ENCODE peak calls at places on chromosomes 13 and 19, in eight cellular contexts. F is upper lobe of right lung, I is right lobe of liver, H is ovary, G is GM06990, E is fibroblast of villous mesenchyme, P is foreskin fibroblast, B is GM12865. Q is an unnamed sample.

GRCh38 chr13:43232866-43233265 is 209.5 kb downstream of the DNAJC15 start:
- DNase-seq in G (no peak), I (no peak), P (peak), H (no peak), B (no peak), F (no peak), E (peak), Q (no peak)

GRCh38 chr19:6108721-6109633 is 1.3 kb downstream of the RFX2 start:
- DNase-seq in F (peak), G (peak), B (peak), P (peak), E (peak), H (peak), I (peak), Q (peak)

GRCh38 chr13:46846736-46847135 is 49.8 kb upstream of the ESD start:
- DNase-seq in G (no peak), P (no peak), E (no peak), I (no peak), B (no peak), F (no peak), H (no peak), Q (no peak)

GRCh38 chr13:77857810-77858209 is 60.8 kb downstream of the EDNRB start:
- DNase-seq in H (no peak), E (peak), F (no peak), B (no peak), P (no peak), G (no peak), I (no peak), Q (no peak)

GRCh38 chr19:33622809-33623511 is 1.2 kb downstream of the CHST8 start:
- DNase-seq in I (no peak), P (no peak), G (no peak), E (no peak), F (no peak), H (no peak), B (no peak), Q (no peak)

GRCh38 chr19:17915940-17916593 is 16.7 kb upstream of the CCDC124 start:
- DNase-seq in B (no peak), I (no peak), P (no peak), H (no peak), F (no peak), E (no peak), G (no peak), Q (peak)

GRCh38 chr13:35260316-35260715 is 216.2 kb downstream of the MAB21L1 start:
- DNase-seq in I (no peak), F (no peak), H (no peak), G (no peak), P (no peak), E (no peak), B (no peak), Q (no peak)

GRCh38 chr19:42316223-42317211 is 3.4 kb downstream of the TMEM145 start:
- DNase-seq in P (no peak), E (no peak), I (no peak), H (no peak), G (no peak), F (peak), B (peak), Q (peak)

GRCh38 chr19:50178320-50178719 is 15.2 kb upstream of the IZUMO2 start:
- DNase-seq in G (peak), E (no peak), I (no peak), B (peak), P (no peak), H (no peak), F (no peak), Q (no peak)

DNA sequence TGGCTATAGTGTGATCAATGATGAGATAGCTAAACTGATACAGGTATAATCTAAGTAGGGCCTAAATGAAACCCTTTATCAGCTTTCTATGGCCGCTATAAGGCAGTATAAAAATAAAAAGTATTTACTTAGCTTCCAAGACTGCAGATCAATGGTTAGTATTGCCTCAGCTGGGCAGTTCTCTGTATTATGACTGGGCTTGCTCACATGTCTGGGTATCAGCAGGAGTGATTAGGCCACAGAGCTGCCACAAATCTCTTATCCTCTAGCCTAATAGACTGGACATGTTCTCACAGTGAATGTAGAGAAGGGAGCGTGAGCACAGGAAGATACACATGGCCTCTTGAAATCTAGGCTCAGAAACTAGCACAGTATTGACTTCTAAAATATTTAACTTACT is 156.1 kb upstream of the SPRY2 start:
- DNase-seq in H (no peak), E (no peak), F (no peak), P (no peak), I (no peak), B (no peak), G (no peak), Q (no peak)
- TF ChIP-seq CTCF in H (no peak), E (no peak), F (no peak), P (no peak), I (no peak), B (no peak), G (no peak), Q (no peak)

GRCh38 chr19:9323557-9323918 is 441 bp upstream of the ZNF559 start:
- DNase-seq in F (peak), B (peak), G (no peak), P (peak), H (peak), I (peak), E (peak), Q (peak)

GRCh38 chr19:9324584-9324962 is 594 bp downstream of the ZNF559 start:
- DNase-seq in I (no peak), B (no peak), E (no peak), P (no peak), H (no peak), F (no peak), G (peak), Q (no peak)

GRCh38 chr19:9329999-9330398 is 6.0 kb downstream of the ZNF559 start:
- DNase-seq in P (no peak), H (no peak), I (no peak), G (no peak), E (no peak), F (no peak), B (no peak), Q (no peak)

GRCh38 chr19:9321338-9321737 is 2.6 kb upstream of the ZNF559 start:
- DNase-seq in H (no peak), I (no peak), G (no peak), B (no peak), F (no peak), E (no peak), P (no peak), Q (no peak)

GRCh38 chr19:9323919-9324583 is at the start of gene ZNF559:
- DNase-seq in P (peak), B (peak), I (peak), G (peak), H (peak), F (peak), E (peak), Q (peak)
- TF ChIP-seq CTCF in P (peak), B (peak), I (no peak), G (peak), H (no peak), F (peak), E (peak), Q (no peak)

GRCh38 chr13:24672141-24673132 is 7.8 kb upstream of the ATP12A start:
- DNase-seq in P (no peak), H (no peak), G (no peak), B (no peak), F (no peak), I (peak), E (no peak), Q (no peak)

GRCh38 chr13:24671367-24672117 is 8.7 kb upstream of the ATP12A start:
- DNase-seq in I (peak), G (no peak), B (peak), H (no peak), F (no peak), E (peak), P (peak), Q (peak)

GRCh38 chr13:24668955-24669354 is 11.3 kb upstream of the ATP12A start:
- DNase-seq in I (peak), G (no peak), H (no peak), E (no peak), P (no peak), F (no peak), B (no peak), Q (peak)

GRCh38 chr13:24670174-24670573 is 10.0 kb upstream of the ATP12A start:
- DNase-seq in F (no peak), G (no peak), H (no peak), B (no peak), E (no peak), P (no peak), I (peak), Q (no peak)

DNA sequence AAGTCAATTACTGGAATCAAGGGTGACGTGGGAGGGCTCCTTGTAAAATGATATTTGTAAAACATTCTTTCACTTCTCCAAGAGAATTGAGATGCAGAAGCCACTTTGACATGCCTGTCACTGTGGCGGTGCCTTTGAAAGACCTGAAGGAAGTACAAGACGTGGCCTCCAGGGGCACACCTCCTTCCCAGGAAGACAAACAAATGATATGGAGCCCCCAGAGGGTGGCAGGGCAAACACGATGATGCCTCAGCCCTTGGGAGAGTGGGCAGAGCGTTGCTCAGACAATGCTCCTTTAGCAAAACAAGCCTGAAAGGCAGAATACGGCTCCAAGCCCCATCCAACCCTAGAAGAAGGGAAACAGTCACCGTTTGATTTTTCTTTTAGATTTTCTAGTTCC is 9.3 kb upstream of the ATP12A start:
- DNase-seq in F (no peak), P (no peak), I (peak), E (no peak), G (no peak), B (peak), H (no peak), Q (peak)
- TF ChIP-seq CTCF in F (no peak), P (peak), I (no peak), E (peak), G (peak), B (peak), H (no peak), Q (peak)

DNA sequence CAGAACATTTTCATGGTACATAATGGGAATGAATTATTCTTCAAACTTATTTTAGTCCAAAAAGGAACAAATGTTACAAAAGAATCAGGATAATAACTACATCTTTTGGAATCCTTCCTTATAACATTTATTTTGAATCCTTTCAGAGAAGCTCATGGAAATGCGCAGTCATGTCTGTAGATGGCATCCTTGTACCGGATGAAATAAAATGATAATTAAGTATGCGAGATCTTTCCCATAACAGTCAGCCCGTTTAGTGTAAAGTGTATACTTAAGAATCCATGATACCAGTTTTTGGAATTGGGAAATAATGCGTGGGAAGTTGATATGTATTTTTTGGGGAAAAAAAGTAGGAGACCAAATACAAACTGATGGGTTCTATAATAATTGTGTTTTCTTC is 418.8 kb downstream of the GPC5 start:
- DNase-seq in G (no peak), F (no peak), H (no peak), I (no peak), E (peak), B (no peak), P (no peak), Q (no peak)
- TF ChIP-seq CTCF in G (no peak), F (peak), H (no peak), I (peak), E (peak), B (no peak), P (no peak), Q (no peak)

DNA sequence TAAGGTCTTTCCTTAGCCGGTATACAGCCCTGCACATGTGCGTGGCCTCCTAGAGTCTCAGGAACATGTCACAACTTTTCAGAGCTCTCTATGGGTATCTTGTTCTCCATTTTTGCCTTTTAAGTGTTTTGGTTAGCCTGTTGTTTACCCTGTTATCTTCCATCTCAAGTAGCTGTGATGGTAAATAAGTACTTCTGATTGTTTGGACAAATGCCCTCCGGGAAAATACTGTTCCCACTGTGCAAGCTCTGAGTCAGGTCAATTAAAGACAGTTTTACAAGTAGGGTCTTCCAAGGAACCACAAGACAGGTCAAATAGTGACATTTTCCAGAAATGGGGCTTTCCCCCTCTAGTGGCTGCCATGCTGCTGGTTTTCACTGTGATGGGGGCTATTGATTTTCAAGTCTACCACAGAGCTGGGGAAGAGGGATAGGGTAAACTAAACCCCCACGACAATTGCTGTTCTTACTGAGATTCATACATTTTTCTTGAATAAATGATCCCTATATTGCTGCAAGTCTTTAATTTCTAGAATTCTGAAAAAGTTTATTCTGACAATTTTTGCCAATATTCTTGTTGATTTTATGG is 109.5 kb downstream of the TM9SF2 start:
- DNase-seq in E (peak), G (no peak), H (no peak), I (no peak), F (no peak), B (no peak), P (no peak), Q (no peak)
- TF ChIP-seq CTCF in E (peak), G (peak), H (no peak), I (no peak), F (peak), B (no peak), P (peak), Q (no peak)

DNA sequence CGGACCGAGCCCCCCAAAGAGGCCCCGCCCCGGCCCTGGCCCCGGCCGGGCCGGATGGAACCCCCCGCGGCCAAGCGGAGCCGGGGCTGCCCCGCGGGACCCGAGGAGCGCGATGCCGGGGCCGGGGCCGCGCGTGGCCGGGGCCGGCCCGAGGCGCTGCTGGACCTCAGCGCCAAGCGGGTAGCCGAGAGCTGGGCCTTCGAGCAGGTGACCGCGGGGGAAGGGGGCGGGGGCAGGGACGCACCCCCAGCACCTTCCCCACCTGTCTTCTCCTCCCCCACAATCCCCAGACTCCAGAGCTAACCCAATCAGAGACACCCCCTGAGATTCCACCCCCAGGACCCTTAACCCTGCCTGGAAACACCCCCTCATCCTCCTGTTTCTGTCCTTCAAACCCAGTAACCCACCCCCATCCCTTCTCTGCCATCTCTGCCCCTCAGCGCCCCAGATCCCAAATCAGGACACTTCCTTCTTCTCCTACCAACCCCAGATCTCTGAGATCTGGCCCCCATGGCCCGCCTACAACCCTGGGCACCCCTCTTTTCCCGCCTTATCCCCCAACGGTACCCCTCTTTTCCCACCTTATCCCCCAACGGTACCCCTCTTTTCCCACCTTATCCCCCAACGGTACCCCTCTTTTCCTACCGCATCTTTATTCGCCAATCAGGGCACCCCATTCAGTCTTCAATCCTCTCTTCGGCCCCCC is 505 bp downstream of the ZSWIM4 start:
- DNase-seq in P (no peak), E (no peak), I (no peak), G (no peak), H (no peak), F (peak), B (peak), Q (peak)
- TF ChIP-seq CTCF in P (no peak), E (no peak), I (no peak), G (no peak), H (no peak), F (no peak), B (no peak), Q (no peak)

GRCh38 chr19:13718733-13719132 is 45.6 kb upstream of the MRI1 start:
- DNase-seq in G (no peak), E (peak), H (no peak), F (no peak), B (peak), P (peak), I (no peak), Q (peak)
- TF ChIP-seq CTCF in G (peak), E (peak), H (no peak), F (peak), B (no peak), P (peak), I (peak), Q (peak)

GRCh38 chr13:25980255-25980654 is 71.6 kb downstream of the SHISA2 start:
- DNase-seq in B (no peak), I (no peak), E (no peak), F (no peak), P (no peak), H (no peak), G (no peak), Q (peak)
- TF ChIP-seq CTCF in B (peak), I (no peak), E (no peak), F (peak), P (peak), H (no peak), G (peak), Q (no peak)

GRCh38 chr13:26132756-26133155 is 80.9 kb upstream of the SHISA2 start:
- DNase-seq in P (no peak), G (no peak), E (peak), B (no peak), F (no peak), I (no peak), H (no peak), Q (no peak)
- TF ChIP-seq CTCF in P (peak), G (peak), E (peak), B (no peak), F (no peak), I (peak), H (no peak), Q (no peak)

GRCh38 chr13:33931397-33931987 is 113.5 kb downstream of the RFC3 start:
- DNase-seq in F (no peak), B (peak), E (peak), I (no peak), H (no peak), G (peak), P (peak), Q (peak)
- TF ChIP-seq CTCF in F (peak), B (peak), E (peak), I (peak), H (no peak), G (peak), P (peak), Q (peak)

Q was measured in Calu3.